ENCODE peak calls at places on chromosomes 4 and X, in six cellular contexts. B is HEK293T, J is A549, T is K562, R is HepG2, W is GM12878. G is an unnamed sample.

GRCh38 chr4:104719539-104720230 is 225.0 kb upstream of the CXXC4 start:
- DNase-seq in J (no peak), W (peak), T (no peak), B (no peak), R (no peak), G (no peak)

GRCh38 chrX:45743081-45743533 is 542.4 kb upstream of the DIPK2B start:
- DNase-seq in T (peak), B (peak), W (no peak), J (peak), R (peak), G (peak)

GRCh38 chrX:133985164-133986007 is at the start of gene GPC3:
- DNase-seq in J (peak), R (peak), T (peak), B (peak), W (no peak), G (peak)

GRCh38 chr4:148444296-148445070 is 2.3 kb upstream of the NR3C2 start:
- DNase-seq in T (no peak), W (no peak), R (no peak), B (peak), J (no peak), G (no peak)

GRCh38 chrX:115588180-115588579 is 27.2 kb downstream of the PLS3 start:
- DNase-seq in J (no peak), R (no peak), B (no peak), W (no peak), T (no peak), G (no peak)

GRCh38 chrX:11261260-11261659 is 32.0 kb upstream of the AMELX start:
- DNase-seq in B (no peak), J (no peak), T (no peak), R (no peak), W (no peak), G (peak)

GRCh38 chrX:88863726-88864125 is 116.7 kb downstream of the CPXCR1 start:
- DNase-seq in R (no peak), J (no peak), B (no peak), T (no peak), W (no peak), G (no peak)

GRCh38 chr4:30525662-30526061 is 194.5 kb upstream of the PCDH7 start:
- DNase-seq in T (no peak), W (no peak), B (no peak), J (no peak), R (no peak), G (no peak)

GRCh38 chr4:24013666-24014422 is 124.0 kb upstream of the PPARGC1A start:
- DNase-seq in R (no peak), T (no peak), W (no peak), B (no peak), J (no peak), G (no peak)

GRCh38 chr4:78417603-78418002 is 134.0 kb upstream of the ANXA3 start:
- DNase-seq in J (no peak), R (no peak), W (no peak), B (no peak), T (no peak), G (no peak)

GRCh38 chr4:73075832-73076231 is 6.3 kb upstream of the COX18 start:
- DNase-seq in J (no peak), R (no peak), W (no peak), T (no peak), B (no peak), G (no peak)

GRCh38 chrX:31800219-31800618 is 728.4 kb upstream of the FTHL17 start:
- DNase-seq in R (no peak), T (no peak), J (no peak), B (no peak), W (no peak), G (no peak)

GRCh38 chr4:15396157-15396800 is 31.6 kb upstream of the C1QTNF7 start:
- DNase-seq in T (peak), J (peak), R (peak), W (no peak), B (peak), G (peak)

GRCh38 chr4:138870739-138871633 is 144.6 kb upstream of the NOCT start:
- DNase-seq in B (peak), W (peak), R (peak), T (peak), J (peak), G (peak)

GRCh38 chr4:85448880-85449763 is 25.8 kb upstream of the ARHGAP24 start:
- DNase-seq in W (no peak), B (no peak), R (no peak), T (no peak), J (no peak), G (no peak)

GRCh38 chrX:107429090-107429489 is 20.4 kb upstream of the FRMPD3 start:
- DNase-seq in W (no peak), B (no peak), R (peak), J (no peak), T (peak), G (peak)

GRCh38 chrX:137749282-137749681 is 183.4 kb downstream of the ZIC3 start:
- DNase-seq in J (no peak), B (no peak), W (no peak), T (no peak), R (no peak), G (no peak)

GRCh38 chrX:36684053-36684452 is 324.1 kb upstream of the FAM47C start:
- DNase-seq in J (no peak), B (no peak), T (no peak), R (no peak), W (no peak), G (no peak)

GRCh38 chr4:137378393-137379290 is 153.7 kb downstream of the PCDH18 start:
- DNase-seq in R (no peak), J (no peak), B (no peak), W (no peak), T (no peak), G (no peak)

GRCh38 chr4:100576570-100576969 is 58.7 kb upstream of the EMCN start:
- DNase-seq in T (no peak), J (no peak), W (no peak), R (peak), B (peak), G (no peak)

GRCh38 chr4:183637461-183637860 is 21.5 kb downstream of the RWDD4 start:
- DNase-seq in B (no peak), J (no peak), W (no peak), T (no peak), R (no peak), G (peak)

GRCh38 chrX:32576885-32577284 is 634.5 kb downstream of the DMD start:
- DNase-seq in R (no peak), W (no peak), B (no peak), T (no peak), J (no peak), G (no peak)

GRCh38 chrX:126994011-126994410 is 174.5 kb downstream of the PRR32 start:
- DNase-seq in R (no peak), T (no peak), W (no peak), B (no peak), J (no peak), G (no peak)

GRCh38 chr4:183335369-183335940 is 13.2 kb upstream of the CLDN24 start:
- DNase-seq in R (peak), T (peak), B (no peak), J (peak), W (no peak), G (peak)

GRCh38 chrX:155023907-155024833 is 1.6 kb upstream of the F8 start:
- DNase-seq in R (no peak), T (no peak), J (no peak), B (no peak), W (no peak), G (no peak)

DNA sequence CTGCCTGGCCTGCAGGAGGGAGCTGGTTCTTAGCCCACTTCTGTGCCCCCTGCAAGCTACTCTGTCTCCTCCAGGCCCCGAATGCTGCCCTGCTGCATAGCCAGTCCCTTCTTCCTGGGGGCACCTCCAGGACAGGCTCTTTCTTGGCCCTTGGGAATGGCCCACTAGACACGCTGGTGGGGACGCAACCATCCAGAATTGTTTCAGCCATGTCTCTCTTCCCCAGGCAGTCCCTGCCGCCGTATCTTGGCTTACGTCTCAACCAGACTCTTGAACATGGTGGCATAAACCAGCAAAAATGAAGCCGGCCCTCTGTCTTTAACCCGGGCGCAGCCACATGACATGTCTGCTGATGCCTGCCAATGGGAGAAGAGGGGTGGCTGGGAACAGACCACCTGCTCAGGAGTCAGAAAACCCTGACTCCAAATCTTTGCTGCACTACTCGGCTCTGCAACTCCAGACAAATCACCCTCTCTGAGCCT is 9.0 kb downstream of the LRPAP1 start:
- DNase-seq in R (no peak), B (no peak), T (no peak), J (no peak), W (no peak), G (no peak)
- TF ChIP-seq BHLHE40 in R (no peak), B (no peak), T (no peak), J (no peak), W (no peak), G (no peak)

GRCh38 chr4:145618912-145619638 is at the start of gene MMAA:
- DNase-seq in B (peak), R (peak), J (peak), T (peak), W (peak), G (peak)

GRCh38 chr4:145619639-145619996 is 433 bp downstream of the MMAA start:
- DNase-seq in R (peak), B (no peak), J (peak), T (no peak), W (peak), G (peak)

GRCh38 chr4:145613546-145614234 is 5.5 kb upstream of the MMAA start:
- DNase-seq in R (no peak), B (no peak), W (no peak), T (no peak), J (no peak), G (no peak)

GRCh38 chr4:145614235-145614615 is 5.0 kb upstream of the MMAA start:
- DNase-seq in B (no peak), W (no peak), T (no peak), J (no peak), R (no peak), G (no peak)

DNA sequence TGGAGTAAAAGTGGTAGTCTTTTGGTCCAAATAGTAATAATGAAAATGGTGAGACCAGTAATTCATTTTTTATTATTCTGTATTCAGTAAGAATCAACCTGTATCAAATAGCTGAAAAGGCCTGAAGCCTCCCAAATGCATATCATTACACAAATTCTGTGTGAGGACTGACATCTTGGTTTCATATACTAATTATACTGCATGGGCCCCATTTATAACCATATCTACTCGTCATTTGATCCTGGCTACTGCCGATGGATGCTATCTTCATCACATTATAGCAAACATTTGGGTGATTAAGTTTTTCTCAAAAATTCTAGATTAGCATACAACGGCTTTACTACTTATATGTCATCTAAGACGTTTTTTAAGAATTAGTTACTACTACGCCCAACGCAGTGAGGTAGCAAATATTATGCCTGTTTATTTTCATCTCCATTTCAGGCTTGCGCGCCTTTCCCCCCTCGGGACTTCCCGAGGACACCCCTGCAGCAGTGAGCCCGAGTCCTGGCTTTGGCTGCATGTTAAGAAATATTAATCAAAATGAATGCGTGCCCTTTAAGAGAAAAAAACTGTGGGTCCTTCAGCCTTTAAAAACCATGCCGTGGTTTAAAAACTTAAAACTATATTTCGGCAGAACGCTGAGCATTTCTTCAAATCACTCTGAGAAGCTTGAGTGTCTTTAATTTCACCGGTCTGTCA is 824 bp upstream of the MMAA start:
- DNase-seq in B (no peak), J (no peak), W (no peak), R (no peak), T (peak), G (no peak)
- TF ChIP-seq BHLHE40 in B (no peak), J (no peak), W (no peak), R (no peak), T (no peak), G (no peak)

GRCh38 chr4:95593992-95594391 is 45.2 kb upstream of the UNC5C start:
- DNase-seq in R (no peak), J (no peak), W (no peak), T (no peak), B (no peak), G (no peak)
- TF ChIP-seq BHLHE40 in R (no peak), J (no peak), W (no peak), T (no peak), B (no peak), G (no peak)

DNA sequence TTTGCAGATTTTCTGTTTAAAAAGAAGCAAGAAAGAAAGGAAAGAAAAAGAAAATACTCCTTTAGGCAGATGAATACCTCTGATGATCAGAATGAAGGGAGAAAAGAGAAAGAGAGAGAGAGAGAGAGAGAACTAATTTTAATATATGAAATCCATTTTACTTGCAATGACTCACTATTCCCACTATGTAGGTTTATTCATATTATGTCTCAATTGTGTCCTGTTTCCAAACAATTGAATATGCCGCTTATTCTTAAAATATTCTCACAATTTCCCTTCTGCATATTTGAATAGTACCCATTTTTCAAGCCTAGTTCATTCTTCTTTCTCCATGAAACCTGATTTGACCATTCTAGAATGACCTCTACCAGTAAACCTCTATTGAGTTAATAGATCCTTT is 11.7 kb downstream of the MEPE start:
- DNase-seq in B (no peak), R (no peak), T (no peak), J (no peak), W (no peak), G (no peak)
- TF ChIP-seq BHLHE40 in B (no peak), R (no peak), T (no peak), J (no peak), W (no peak), G (no peak)

GRCh38 chrX:110241816-110242215 is 76.1 kb downstream of the AMMECR1 start:
- DNase-seq in J (no peak), B (no peak), T (no peak), W (no peak), R (no peak), G (peak)
- TF ChIP-seq BHLHE40 in J (no peak), B (no peak), T (no peak), W (no peak), R (no peak), G (no peak)

DNA sequence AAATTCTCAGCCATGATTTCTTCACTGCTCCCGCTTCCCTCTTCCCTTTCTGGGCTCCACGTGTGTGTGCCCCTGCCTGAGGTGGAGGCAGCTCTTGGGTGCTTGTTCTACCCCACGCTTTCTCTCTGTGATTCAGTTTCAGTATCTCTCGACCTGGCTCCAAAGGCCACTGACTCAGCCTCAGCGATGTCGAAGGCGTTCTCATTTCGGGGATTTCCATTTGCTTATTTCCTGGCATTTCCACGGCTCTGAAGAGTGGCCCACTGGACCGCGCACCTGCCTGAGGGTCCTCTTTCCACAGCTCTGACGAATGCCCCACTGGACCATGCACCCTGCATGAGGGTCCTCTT is 52.4 kb downstream of the GAK start:
- DNase-seq in T (no peak), W (peak), B (no peak), J (no peak), R (no peak), G (no peak)
- TF ChIP-seq BHLHE40 in T (no peak), W (no peak), B (no peak), J (no peak), R (no peak), G (no peak)

GRCh38 chr4:74283614-74284013 is 24.7 kb upstream of the EPGN start:
- DNase-seq in W (no peak), T (peak), R (no peak), B (no peak), J (peak), G (peak)
- TF ChIP-seq BHLHE40 in W (no peak), T (no peak), R (no peak), B (no peak), J (no peak), G (no peak)

GRCh38 chrX:7132335-7133035 is 15.0 kb upstream of the STS start:
- DNase-seq in J (peak), R (peak), T (peak), W (no peak), B (peak), G (peak)

GRCh38 chrX:7127058-7127457 is 20.5 kb upstream of the STS start:
- DNase-seq in W (no peak), B (no peak), R (no peak), J (no peak), T (no peak), G (no peak)

GRCh38 chrX:7131621-7132020 is 15.9 kb upstream of the STS start:
- DNase-seq in T (no peak), R (no peak), B (no peak), W (no peak), J (no peak), G (no peak)

DNA sequence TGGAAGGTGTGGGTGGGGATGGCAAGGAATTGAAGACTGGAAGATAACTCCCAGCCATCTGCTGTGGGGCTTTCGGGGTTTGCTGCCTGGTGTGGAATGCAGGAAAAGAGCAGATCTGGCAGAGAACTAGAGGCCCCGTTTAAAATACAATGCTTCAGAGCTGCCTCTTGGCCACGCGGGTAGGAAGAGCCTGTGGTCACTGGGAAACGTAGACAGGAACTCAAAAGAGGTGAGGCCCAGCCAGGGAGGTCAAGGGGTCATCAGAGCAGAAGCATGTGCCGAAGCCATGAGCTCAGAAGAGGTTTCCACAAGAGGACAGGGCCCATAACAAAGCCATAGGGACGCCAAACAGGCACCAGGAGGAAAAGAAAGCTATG is 14.5 kb upstream of the STS start:
- DNase-seq in B (no peak), T (peak), R (no peak), W (no peak), J (no peak), G (peak)
- TF ChIP-seq BHLHE40 in B (no peak), T (no peak), R (no peak), W (no peak), J (no peak), G (no peak)

G was measured in IMR-90.